ENCODE peak calls at places on chromosome 2, in four cellular contexts. One of them, this sample, is unnamed.
A peak's percentile ranks its signal among the peaks of the same experiment; 100 is the strongest.

GRCh38 chr2:65186872-65187851 is 40.5 kb upstream of the ACTR2 start:
- DNase-seq in prostate gland: peak; percentile 73
- DNase-seq in sigmoid colon: peak; percentile 89
- DNase-seq in thoracic aorta: peak; percentile 25
- DNase-seq in this sample: peak; percentile 75

GRCh38 chr2:170715062-170715931 is at the start of gene SP5:
- DNase-seq in sigmoid colon: peak; percentile 85
- DNase-seq in thoracic aorta: no peak
- DNase-seq in prostate gland: peak; percentile 55
- DNase-seq in this sample: peak; percentile 19

GRCh38 chr2:143157001-143157798 is 28.0 kb downstream of the ARHGAP15 start:
- DNase-seq in sigmoid colon: no peak
- DNase-seq in prostate gland: no peak
- DNase-seq in thoracic aorta: no peak
- DNase-seq in this sample: no peak

GRCh38 chr2:217853301-217853881 is 149.4 kb downstream of the TNS1 start:
- DNase-seq in prostate gland: no peak
- DNase-seq in thoracic aorta: no peak
- DNase-seq in sigmoid colon: peak; percentile 91
- DNase-seq in this sample: no peak

GRCh38 chr2:36355157-36355889 is at the start of gene CRIM1:
- DNase-seq in sigmoid colon: peak; percentile 96
- DNase-seq in prostate gland: peak; percentile 92
- DNase-seq in thoracic aorta: peak; percentile 53
- DNase-seq in this sample: peak; percentile 93

GRCh38 chr2:164599954-164600589 is 21.2 kb downstream of the GRB14 start:
- DNase-seq in thoracic aorta: no peak
- DNase-seq in sigmoid colon: no peak
- DNase-seq in prostate gland: no peak
- DNase-seq in this sample: no peak

GRCh38 chr2:192243488-192243887 is 48.8 kb upstream of the TMEFF2 start:
- DNase-seq in sigmoid colon: no peak
- DNase-seq in thoracic aorta: no peak
- DNase-seq in prostate gland: no peak
- DNase-seq in this sample: no peak

GRCh38 chr2:71879509-71880184 is 268.0 kb downstream of the CYP26B1 start:
- DNase-seq in sigmoid colon: no peak
- DNase-seq in prostate gland: no peak
- DNase-seq in thoracic aorta: no peak
- DNase-seq in this sample: no peak

GRCh38 chr2:45177870-45178269 is 168.6 kb upstream of the SIX2 start:
- DNase-seq in sigmoid colon: no peak
- DNase-seq in thoracic aorta: no peak
- DNase-seq in prostate gland: no peak
- DNase-seq in this sample: no peak

GRCh38 chr2:208854717-208855116 is 448.1 kb downstream of the PTH2R start:
- DNase-seq in thoracic aorta: no peak
- DNase-seq in prostate gland: no peak
- DNase-seq in sigmoid colon: no peak
- DNase-seq in this sample: no peak
- H3K27ac ChIP-seq in thoracic aorta: no peak overlapping the region
- H3K27ac ChIP-seq in prostate gland: no peak overlapping the region
- H3K27ac ChIP-seq in sigmoid colon: no peak overlapping the region
- H3K27ac ChIP-seq in this sample: no peak overlapping the region

DNA sequence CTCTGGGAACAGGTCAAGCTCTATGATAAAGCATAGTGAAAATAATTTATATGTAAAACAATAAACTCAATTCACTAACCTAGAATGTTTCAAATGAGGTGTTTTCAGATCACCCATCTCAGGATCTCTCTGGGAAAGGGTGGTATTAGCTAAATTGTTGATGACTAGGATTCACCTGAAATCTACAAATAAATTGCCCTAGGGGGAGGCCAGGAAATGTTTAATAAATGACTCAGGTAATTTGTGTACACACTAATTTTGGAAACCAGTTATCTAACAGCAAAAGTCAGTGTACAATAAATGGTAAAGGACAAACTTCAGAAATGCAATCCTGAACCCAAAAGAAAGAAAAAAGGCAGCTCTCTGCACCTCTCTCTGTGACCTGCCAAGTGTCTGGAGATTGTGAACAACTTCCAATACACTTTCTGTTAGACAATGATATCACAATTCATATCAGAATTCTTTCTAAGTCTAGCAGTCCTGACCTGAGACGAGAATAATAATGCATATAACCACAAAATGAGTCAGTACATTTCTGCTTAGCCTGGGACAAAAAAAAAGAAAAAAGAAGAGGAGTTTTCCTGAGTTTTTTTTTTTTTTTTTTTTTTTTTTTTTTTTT is 760.0 kb downstream of the EPHA4 start:
- DNase-seq in sigmoid colon: no peak
- DNase-seq in thoracic aorta: no peak
- DNase-seq in prostate gland: no peak
- DNase-seq in this sample: no peak
- H3K27ac ChIP-seq in sigmoid colon: no peak overlapping the region
- H3K27ac ChIP-seq in thoracic aorta: no peak overlapping the region
- H3K27ac ChIP-seq in prostate gland: no peak overlapping the region
- H3K27ac ChIP-seq in this sample: no peak overlapping the region

GRCh38 chr2:85760872-85761271 is 7.1 kb downstream of the ATOH8 start:
- DNase-seq in sigmoid colon: no peak
- DNase-seq in thoracic aorta: no peak
- DNase-seq in prostate gland: no peak
- DNase-seq in this sample: no peak

GRCh38 chr2:85759257-85759613 is 5.4 kb downstream of the ATOH8 start:
- DNase-seq in sigmoid colon: no peak
- DNase-seq in thoracic aorta: no peak
- DNase-seq in prostate gland: no peak
- DNase-seq in this sample: no peak

GRCh38 chr2:85761512-85761944 is 7.7 kb downstream of the ATOH8 start:
- DNase-seq in prostate gland: no peak
- DNase-seq in sigmoid colon: no peak
- DNase-seq in thoracic aorta: no peak
- DNase-seq in this sample: no peak

GRCh38 chr2:85761946-85762345 is 8.2 kb downstream of the ATOH8 start:
- DNase-seq in sigmoid colon: no peak
- DNase-seq in prostate gland: no peak
- DNase-seq in thoracic aorta: no peak
- DNase-seq in this sample: no peak

DNA sequence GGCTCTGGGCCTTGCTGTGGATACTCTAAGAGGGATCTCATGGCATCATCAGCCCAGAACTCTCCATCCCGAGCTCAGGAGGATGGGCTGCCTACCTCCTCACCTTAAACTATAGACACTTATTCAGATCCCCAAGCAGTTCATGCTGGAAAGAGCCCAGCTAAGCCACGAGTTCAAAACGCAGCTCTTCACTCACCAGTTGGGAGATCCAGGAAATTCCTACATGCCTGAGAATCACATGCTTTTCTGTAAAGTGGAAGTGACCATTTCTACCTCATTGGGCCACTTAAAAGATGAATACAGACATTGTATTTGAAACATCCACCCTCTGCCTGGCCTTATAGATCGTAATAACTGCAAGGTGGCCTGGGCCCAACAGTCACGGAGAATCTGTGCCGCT is 6.6 kb downstream of the ATOH8 start:
- DNase-seq in thoracic aorta: no peak
- DNase-seq in prostate gland: no peak
- DNase-seq in sigmoid colon: no peak
- DNase-seq in this sample: no peak
- H3K27ac ChIP-seq in thoracic aorta: peak overlapping the region; percentile 55
- H3K27ac ChIP-seq in prostate gland: no peak overlapping the region
- H3K27ac ChIP-seq in sigmoid colon: no peak overlapping the region
- H3K27ac ChIP-seq in this sample: no peak overlapping the region

GRCh38 chr2:43230981-43231827 is 4.8 kb upstream of the ZFP36L2 start:
- DNase-seq in sigmoid colon: no peak
- DNase-seq in prostate gland: no peak
- DNase-seq in thoracic aorta: no peak
- DNase-seq in this sample: peak; percentile 25
- H3K27ac ChIP-seq in sigmoid colon: no peak overlapping the region
- H3K27ac ChIP-seq in prostate gland: no peak overlapping the region
- H3K27ac ChIP-seq in thoracic aorta: peak overlapping the region; percentile 12
- H3K27ac ChIP-seq in this sample: no peak overlapping the region

GRCh38 chr2:172087191-172087779 is 2.0 kb downstream of the DLX1 start:
- DNase-seq in sigmoid colon: no peak
- DNase-seq in prostate gland: no peak
- DNase-seq in thoracic aorta: no peak
- DNase-seq in this sample: no peak

GRCh38 chr2:172086349-172087190 is 1.3 kb downstream of the DLX1 start:
- DNase-seq in prostate gland: no peak
- DNase-seq in thoracic aorta: no peak
- DNase-seq in sigmoid colon: no peak
- DNase-seq in this sample: no peak

GRCh38 chr2:172084734-172085459 is 410 bp upstream of the DLX1 start:
- DNase-seq in thoracic aorta: no peak
- DNase-seq in prostate gland: no peak
- DNase-seq in sigmoid colon: peak; percentile 86
- DNase-seq in this sample: peak; percentile 87

GRCh38 chr2:172084484-172084733 is 898 bp upstream of the DLX1 start:
- DNase-seq in prostate gland: no peak
- DNase-seq in sigmoid colon: no peak
- DNase-seq in thoracic aorta: no peak
- DNase-seq in this sample: no peak

DNA sequence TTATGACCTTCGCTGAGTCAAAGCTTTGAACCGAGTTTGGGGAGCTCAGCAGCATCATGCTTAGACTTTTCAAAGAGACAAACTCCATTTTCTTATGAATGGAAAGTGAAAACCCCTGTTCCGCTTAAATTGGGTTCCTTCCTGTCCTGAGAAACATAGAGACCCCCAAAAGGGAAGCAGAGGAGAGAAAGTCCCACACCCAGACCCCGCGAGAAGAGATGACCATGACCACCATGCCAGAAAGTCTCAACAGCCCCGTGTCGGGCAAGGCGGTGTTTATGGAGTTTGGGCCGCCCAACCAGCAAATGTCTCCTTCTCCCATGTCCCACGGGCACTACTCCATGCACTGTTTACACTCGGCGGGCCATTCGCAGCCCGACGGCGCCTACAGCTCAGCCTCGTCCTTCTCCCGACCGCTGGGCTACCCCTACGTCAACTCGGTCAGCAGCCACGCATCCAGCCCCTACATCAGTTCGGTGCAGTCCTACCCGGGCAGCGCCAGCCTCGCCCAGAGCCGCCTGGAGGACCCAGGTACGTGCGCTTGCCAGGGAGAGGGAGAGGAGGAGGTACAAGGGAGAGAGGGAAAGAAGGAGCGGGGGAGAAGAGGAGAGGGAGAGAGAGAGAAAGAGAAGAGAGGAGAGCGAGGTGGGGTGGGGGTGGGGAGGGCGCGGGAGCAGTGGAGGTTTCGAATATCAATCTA is at the start of gene DLX1:
- DNase-seq in sigmoid colon: peak; percentile 60
- DNase-seq in thoracic aorta: no peak
- DNase-seq in prostate gland: no peak
- DNase-seq in this sample: no peak
- H3K27ac ChIP-seq in sigmoid colon: peak within 1 kb of the TSS; percentile 33
- H3K27ac ChIP-seq in thoracic aorta: peak within 1 kb of the TSS; percentile 20
- H3K27ac ChIP-seq in prostate gland: no peak within 1 kb of the TSS
- H3K27ac ChIP-seq in this sample: no peak within 1 kb of the TSS

GRCh38 chr2:237685408-237685807 is 58.0 kb downstream of the LRRFIP1 start:
- DNase-seq in thoracic aorta: no peak
- DNase-seq in prostate gland: no peak
- DNase-seq in sigmoid colon: peak; percentile 40
- DNase-seq in this sample: no peak

GRCh38 chr2:237689569-237690131 is 62.3 kb downstream of the LRRFIP1 start:
- DNase-seq in thoracic aorta: no peak
- DNase-seq in sigmoid colon: peak; percentile 84
- DNase-seq in prostate gland: no peak
- DNase-seq in this sample: peak; percentile 58

GRCh38 chr2:237686659-237687136 is 59.3 kb downstream of the LRRFIP1 start:
- DNase-seq in prostate gland: no peak
- DNase-seq in thoracic aorta: no peak
- DNase-seq in sigmoid colon: peak; percentile 70
- DNase-seq in this sample: no peak

GRCh38 chr2:237687666-237688065 is 60.3 kb downstream of the LRRFIP1 start:
- DNase-seq in thoracic aorta: peak; percentile 87
- DNase-seq in sigmoid colon: peak; percentile 98
- DNase-seq in prostate gland: no peak
- DNase-seq in this sample: peak; percentile 83

GRCh38 chr2:237688081-237688480 is 60.7 kb downstream of the LRRFIP1 start:
- DNase-seq in thoracic aorta: no peak
- DNase-seq in prostate gland: no peak
- DNase-seq in sigmoid colon: peak; percentile 51
- DNase-seq in this sample: no peak
- H3K27ac ChIP-seq in thoracic aorta: peak overlapping the region; percentile 89
- H3K27ac ChIP-seq in prostate gland: peak overlapping the region; percentile 76
- H3K27ac ChIP-seq in sigmoid colon: peak overlapping the region; percentile 97
- H3K27ac ChIP-seq in this sample: peak overlapping the region; percentile 88

GRCh38 chr2:216691210-216691741 is 4.1 kb downstream of the IGFBP5 start:
- DNase-seq in sigmoid colon: peak; percentile 96
- DNase-seq in thoracic aorta: peak; percentile 69
- DNase-seq in prostate gland: peak; percentile 52
- DNase-seq in this sample: peak; percentile 91
- H3K27ac ChIP-seq in sigmoid colon: peak overlapping the region; percentile 93
- H3K27ac ChIP-seq in thoracic aorta: peak overlapping the region; percentile 96
- H3K27ac ChIP-seq in prostate gland: peak overlapping the region; percentile 77
- H3K27ac ChIP-seq in this sample: peak overlapping the region; percentile 83

DNA sequence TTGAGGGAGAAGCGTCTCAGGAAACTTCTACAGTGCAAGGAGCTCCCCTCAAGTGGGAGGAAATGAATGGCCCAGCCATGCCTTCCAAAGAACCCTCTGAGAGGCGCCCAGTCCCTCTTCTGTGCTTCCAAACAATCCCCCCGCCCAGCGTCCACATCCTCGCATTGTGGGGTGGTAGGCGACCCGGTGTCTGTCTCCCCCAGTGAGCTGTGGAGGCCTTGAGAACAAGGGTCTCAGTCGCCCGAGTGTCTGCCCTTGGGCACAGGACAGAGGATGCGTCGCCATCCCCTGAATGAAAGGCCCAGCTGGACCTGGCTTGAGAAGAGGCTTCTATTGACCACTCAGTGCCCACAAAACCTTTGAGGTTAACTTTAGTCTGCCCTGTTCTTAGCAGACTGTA is 29.7 kb downstream of the INPP5D start:
- DNase-seq in prostate gland: no peak
- DNase-seq in sigmoid colon: peak; percentile 55
- DNase-seq in thoracic aorta: no peak
- DNase-seq in this sample: no peak
- H3K27ac ChIP-seq in prostate gland: no peak overlapping the region
- H3K27ac ChIP-seq in sigmoid colon: no peak overlapping the region
- H3K27ac ChIP-seq in thoracic aorta: no peak overlapping the region
- H3K27ac ChIP-seq in this sample: no peak overlapping the region

DNA sequence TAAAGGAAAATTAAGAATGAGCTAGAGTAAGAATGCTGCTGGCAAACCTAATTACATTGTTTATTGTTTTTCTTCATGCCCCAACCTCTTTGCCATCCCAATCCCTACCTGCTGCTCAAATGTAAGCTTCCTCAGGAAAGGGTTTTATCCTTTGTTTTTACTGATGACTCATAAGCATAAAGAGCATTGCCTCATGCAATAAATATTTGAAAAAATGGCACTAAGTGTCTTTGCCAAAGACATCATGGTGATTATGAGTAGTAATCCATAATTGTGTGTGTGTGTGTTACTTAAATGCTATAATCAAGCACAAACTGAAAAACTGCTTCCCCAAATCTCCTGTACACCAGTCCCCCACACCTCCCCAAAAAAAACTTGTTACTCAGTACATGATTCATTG is 53.4 kb downstream of the DNER start:
- DNase-seq in sigmoid colon: no peak
- DNase-seq in prostate gland: no peak
- DNase-seq in thoracic aorta: no peak
- DNase-seq in this sample: no peak
- H3K27ac ChIP-seq in sigmoid colon: no peak overlapping the region
- H3K27ac ChIP-seq in prostate gland: no peak overlapping the region
- H3K27ac ChIP-seq in thoracic aorta: no peak overlapping the region
- H3K27ac ChIP-seq in this sample: no peak overlapping the region

This sample was measured in heart left ventricle.